ENCODE peak calls at places on chromosomes 2 and 18, in nine cellular contexts. D is cardiac muscle cell; N is HCT116; R is uterus; Y is endodermal cell; M is Peyer's patch; V is CD8-positive, alpha-beta T cell; G is aorta; B is GM23338. K is an unnamed sample.

GRCh38 chr2:215660687-215661086 is 224.8 kb upstream of the FN1 start:
- DNase-seq in R (no peak), D (no peak), V (no peak), B (no peak), N (no peak), M (no peak), Y (no peak), G (no peak), K (no peak)

GRCh38 chr2:238286551-238286950 is 1.9 kb downstream of the PER2 start:
- DNase-seq in V (no peak), N (no peak), M (peak; percentile 20), R (peak; percentile 70), Y (no peak), D (peak; percentile 80), B (no peak), G (peak; percentile 80), K (peak; percentile 72)

GRCh38 chr2:106572541-106573148 is 85.5 kb downstream of the CD8B2 start:
- DNase-seq in G (no peak), D (peak; percentile 30), Y (peak; percentile 75), B (peak; percentile 81), R (no peak), N (peak; percentile 15), V (no peak), M (no peak), K (peak; percentile 34)

GRCh38 chr2:13901526-13901925 is 731.0 kb upstream of the LRATD1 start:
- DNase-seq in G (no peak), R (no peak), D (no peak), N (no peak), Y (no peak), M (no peak), B (no peak), V (no peak), K (no peak)

GRCh38 chr18:61797691-61798590 is 94.9 kb downstream of the RNF152 start:
- DNase-seq in V (no peak), R (no peak), Y (no peak), B (no peak), D (no peak), N (no peak), G (no peak), M (no peak), K (no peak)

GRCh38 chr2:96065381-96065930 is 30.7 kb upstream of the GPAT2 start:
- DNase-seq in R (no peak), D (no peak), V (no peak), M (no peak), B (no peak), G (peak; percentile 24), N (no peak), Y (no peak), K (peak; percentile 18)

GRCh38 chr18:49476664-49477411 is 10.2 kb downstream of the C18orf32 start:
- DNase-seq in D (peak; percentile 92), G (peak; percentile 66), N (no peak), R (no peak), Y (no peak), M (no peak), V (no peak), B (peak; percentile 4), K (no peak)

GRCh38 chr2:69619725-69620124 is 23.8 kb downstream of the AAK1 start:
- DNase-seq in M (no peak), B (no peak), G (no peak), V (no peak), Y (peak; percentile 75), R (no peak), N (no peak), D (peak; percentile 28), K (no peak)

GRCh38 chr2:27185331-27186026 is 26.4 kb upstream of the ATRAID start:
- DNase-seq in B (no peak), N (no peak), G (no peak), R (peak; percentile 60), Y (no peak), M (no peak), V (no peak), D (peak; percentile 78), K (no peak)

GRCh38 chr2:119252186-119253113 is 28.8 kb downstream of the STEAP3 start:
- DNase-seq in V (no peak), M (no peak), D (peak; percentile 90), Y (peak; percentile 41), R (no peak), G (no peak), N (peak; percentile 91), B (no peak), K (no peak)

GRCh38 chr18:51235011-51235789 is 37.7 kb upstream of the MEX3C start:
- DNase-seq in N (no peak), Y (peak; percentile 53), B (no peak), V (no peak), R (no peak), D (peak; percentile 55), M (no peak), G (no peak), K (no peak)

GRCh38 chr2:30421551-30422436 is 25.3 kb upstream of the LCLAT1 start:
- DNase-seq in M (no peak), V (peak; percentile 35), G (no peak), D (peak; percentile 82), N (no peak), Y (peak; percentile 68), R (no peak), B (peak; percentile 25), K (no peak)

GRCh38 chr18:50662177-50662576 is 102.3 kb downstream of the MAPK4 start:
- DNase-seq in N (peak; percentile 8), G (no peak), M (no peak), B (peak; percentile 73), D (no peak), R (no peak), Y (peak; percentile 49), V (no peak), K (peak; percentile 24)

GRCh38 chr2:187497858-187498463 is 49.9 kb upstream of the CALCRL start:
- DNase-seq in R (no peak), V (no peak), M (no peak), Y (no peak), N (peak; percentile 22), G (no peak), B (peak; percentile 24), D (peak; percentile 30), K (no peak)

GRCh38 chr2:185608799-185609198 is 129.8 kb upstream of the FSIP2 start:
- DNase-seq in G (no peak), R (no peak), V (no peak), M (no peak), B (no peak), D (no peak), N (peak; percentile 8), Y (no peak), K (no peak)

GRCh38 chr18:35203001-35203553 is 37.8 kb upstream of the ZNF397 start:
- DNase-seq in R (no peak), N (no peak), G (no peak), M (no peak), B (no peak), Y (no peak), D (peak; percentile 84), V (no peak), K (no peak)

GRCh38 chr18:55861266-55861665 is 273.3 kb upstream of the TCF4 start:
- DNase-seq in N (no peak), D (peak; percentile 70), M (no peak), V (no peak), R (no peak), B (peak; percentile 52), G (no peak), Y (peak; percentile 75), K (no peak)

GRCh38 chr2:66890286-66890812 is 455.4 kb downstream of the MEIS1 start:
- DNase-seq in N (no peak), G (no peak), R (no peak), Y (no peak), B (no peak), D (peak; percentile 38), M (no peak), V (no peak), K (no peak)

GRCh38 chr18:73842795-73843394 is 304.7 kb downstream of the FBXO15 start:
- DNase-seq in B (peak; percentile 78), D (peak; percentile 64), R (no peak), G (no peak), Y (peak; percentile 82), M (no peak), N (peak; percentile 4), V (peak; percentile 29), K (peak; percentile 30)

DNA sequence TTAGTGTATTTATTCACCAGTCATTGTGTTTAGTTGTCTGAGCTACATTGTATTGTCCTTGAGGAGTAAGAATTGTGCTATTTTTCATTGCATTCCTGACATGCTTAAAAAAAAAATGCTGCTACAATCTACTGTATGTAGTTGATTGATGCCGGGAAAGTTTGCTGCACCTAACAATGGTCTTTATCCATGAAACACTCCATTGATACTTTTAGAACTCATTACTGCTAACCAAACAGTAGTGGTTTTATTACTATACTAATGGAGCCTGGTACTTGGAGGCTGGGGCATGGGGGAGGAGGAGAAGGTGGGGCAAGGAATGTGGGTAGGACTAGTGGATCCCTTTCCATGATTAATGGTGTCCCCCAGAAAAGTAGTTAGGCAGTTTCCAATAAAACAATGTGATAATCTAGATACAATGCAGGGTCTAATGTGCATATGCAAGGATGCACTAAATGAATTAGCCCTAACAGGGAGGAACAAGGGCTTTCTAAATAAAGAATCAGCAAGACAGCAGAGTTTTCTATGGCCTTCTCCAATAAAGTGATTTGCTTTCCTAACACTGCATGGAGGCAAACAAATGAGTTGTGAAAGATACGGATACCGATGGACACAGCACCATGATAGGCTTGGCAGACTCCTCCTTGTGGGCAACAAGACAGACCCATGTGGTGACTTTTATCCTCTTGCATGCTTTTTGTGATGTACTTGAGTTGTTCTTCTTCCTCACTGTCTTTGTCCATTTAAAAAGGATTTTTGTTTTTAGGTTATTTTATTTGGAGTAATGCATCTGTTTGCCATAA is 78.5 kb downstream of the FMNL2 start:
- DNase-seq in G (no peak), D (no peak), V (no peak), B (no peak), R (no peak), N (no peak), M (no peak), Y (no peak), K (no peak)
- H3K4me1 ChIP-seq in G (peaks cover 8% of the 10 kb centered on the region), D (no peaks in the 10 kb centered on the region), V (no peaks in the 10 kb centered on the region), B (peaks cover 33% of the 10 kb centered on the region), R (no peaks in the 10 kb centered on the region), N (peaks cover 42% of the 10 kb centered on the region), M (no peaks in the 10 kb centered on the region), Y (peaks cover 15% of the 10 kb centered on the region), K (peaks cover 2% of the 10 kb centered on the region)

DNA sequence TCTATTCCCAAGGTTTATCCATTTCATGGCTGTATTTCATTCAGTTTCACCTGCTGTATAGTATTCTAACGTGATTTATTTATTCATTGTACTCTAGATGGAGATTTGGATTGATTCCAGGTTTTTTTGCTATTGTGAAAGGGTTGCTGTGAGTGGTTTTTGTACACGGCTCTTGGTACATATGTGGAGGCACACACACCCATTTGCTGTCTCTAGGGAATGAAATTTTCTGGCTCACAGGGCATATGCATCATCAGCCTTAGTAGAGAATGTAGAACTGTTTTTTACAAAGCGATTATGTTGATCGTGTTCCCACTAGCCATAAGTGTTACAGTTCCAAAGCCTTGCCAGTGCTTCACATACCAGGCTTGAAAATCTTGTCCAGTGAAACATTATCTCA is 5.1 kb downstream of the SPTBN1 start:
- DNase-seq in N (no peak), R (no peak), B (no peak), G (no peak), D (peak; percentile 89), V (no peak), M (no peak), Y (no peak), K (no peak)
- H3K27ac ChIP-seq in N (no peak overlapping the region), R (peak overlapping the region; percentile 94), B (no peak overlapping the region), G (no peak overlapping the region), D (no peak overlapping the region), V (no peak overlapping the region), M (no peak overlapping the region), Y (no peak overlapping the region), K (no peak overlapping the region)

GRCh38 chr2:176080540-176081355 is 3.0 kb downstream of the EVX2 start:
- DNase-seq in Y (peak; percentile 75), V (peak; percentile 9), B (peak; percentile 51), G (no peak), N (no peak), M (no peak), R (no peak), D (no peak), K (no peak)
- H3K4me1 ChIP-seq in Y (peaks cover 5% of the 10 kb centered on the region), V (peaks cover 11% of the 10 kb centered on the region), B (peaks cover 36% of the 10 kb centered on the region), G (no peaks in the 10 kb centered on the region), N (no peaks in the 10 kb centered on the region), M (no peaks in the 10 kb centered on the region), R (peaks cover 11% of the 10 kb centered on the region), D (peaks cover 7% of the 10 kb centered on the region), K (peaks cover 7% of the 10 kb centered on the region)

GRCh38 chr2:127740665-127741287 is 39.5 kb downstream of the SFT2D3 start:
- DNase-seq in B (no peak), M (no peak), N (no peak), D (no peak), Y (no peak), V (no peak), G (no peak), R (no peak), K (no peak)
- H3K27ac ChIP-seq in B (no peak overlapping the region), M (no peak overlapping the region), N (no peak overlapping the region), D (no peak overlapping the region), Y (no peak overlapping the region), V (no peak overlapping the region), G (no peak overlapping the region), R (no peak overlapping the region), K (no peak overlapping the region)

K was measured in colonic mucosa.